ENCODE peak calls at places on chromosomes 13 and 19, in five cellular contexts. V is astrocyte of the spinal cord, Q is heart right ventricle, E is breast epithelium, R is body of pancreas. J is an unnamed sample.

GRCh38 chr19:12792048-12792852 is 964 bp downstream of the JUNB start:
- DNase-seq in V (peak), R (peak), E (peak), Q (peak), J (no peak)

GRCh38 chr13:43146400-43146799 is 123.0 kb downstream of the DNAJC15 start:
- DNase-seq in Q (no peak), V (no peak), E (no peak), R (no peak), J (no peak)

GRCh38 chr13:80664930-80665329 is 324.0 kb upstream of the SPRY2 start:
- DNase-seq in E (no peak), R (no peak), V (no peak), Q (no peak), J (no peak)

GRCh38 chr13:29924951-29925350 is 74.5 kb upstream of the UBL3 start:
- DNase-seq in E (no peak), R (peak), V (no peak), Q (no peak), J (no peak)

GRCh38 chr19:343941-344624 is 513 bp downstream of the MIER2 start:
- DNase-seq in V (peak), Q (no peak), R (no peak), E (no peak), J (no peak)

GRCh38 chr19:14113762-14114414 is 3.7 kb downstream of the PRKACA start:
- DNase-seq in R (no peak), V (no peak), Q (no peak), E (no peak), J (no peak)

GRCh38 chr13:113483504-113484287 is 6.8 kb downstream of the DCUN1D2 start:
- DNase-seq in Q (no peak), R (no peak), V (no peak), E (no peak), J (no peak)

GRCh38 chr19:20254151-20254550 is 87.1 kb downstream of the ZNF486 start:
- DNase-seq in V (no peak), E (no peak), R (no peak), Q (no peak), J (no peak)

GRCh38 chr13:27712421-27712820 is 79.9 kb upstream of the GSX1 start:
- DNase-seq in E (no peak), V (no peak), R (peak), Q (peak), J (no peak)

GRCh38 chr13:98033277-98034247 is 80.1 kb downstream of the IPO5 start:
- DNase-seq in R (peak), V (peak), E (no peak), Q (peak), J (no peak)

GRCh38 chr19:48696353-48697010 is 711 bp downstream of the FUT2 start:
- DNase-seq in E (no peak), R (peak), Q (no peak), V (no peak), J (no peak)

GRCh38 chr13:34749046-34749445 is 193.0 kb upstream of the NBEA start:
- DNase-seq in V (no peak), E (no peak), R (no peak), Q (no peak), J (no peak)

GRCh38 chr19:50311723-50312635 is 17.2 kb downstream of the KCNC3 start:
- DNase-seq in R (no peak), Q (no peak), E (no peak), V (no peak), J (no peak)

GRCh38 chr19:13401388-13401787 is 104.9 kb downstream of the CACNA1A start:
- DNase-seq in R (no peak), Q (no peak), V (peak), E (no peak), J (no peak)

GRCh38 chr13:40243047-40243446 is 423.4 kb downstream of the FOXO1 start:
- DNase-seq in V (no peak), R (no peak), E (no peak), Q (no peak), J (no peak)

GRCh38 chr19:48963371-48964204 is 1.5 kb upstream of the FTL start:
- DNase-seq in V (peak), Q (peak), E (peak), R (peak), J (no peak)

GRCh38 chr19:3687774-3688706 is 12.2 kb downstream of the PIP5K1C start:
- DNase-seq in V (no peak), E (peak), R (peak), Q (no peak), J (no peak)

GRCh38 chr19:16340654-16341053 is 16.0 kb downstream of the KLF2 start:
- DNase-seq in V (no peak), E (no peak), R (no peak), Q (no peak), J (no peak)

GRCh38 chr13:113650731-113651148 is 7.3 kb downstream of the ATP4B start:
- DNase-seq in V (no peak), E (no peak), R (peak), Q (no peak), J (no peak)

GRCh38 chr13:57933606-57934005 is 302.1 kb downstream of the PCDH17 start:
- DNase-seq in V (no peak), Q (no peak), R (no peak), E (no peak), J (no peak)

GRCh38 chr19:41908724-41909464 is 19.4 kb downstream of the ERFL start:
- DNase-seq in E (no peak), R (no peak), Q (no peak), V (no peak), J (no peak)

GRCh38 chr19:11659612-11660011 is 62.3 kb downstream of the ZNF627 start:
- DNase-seq in Q (no peak), E (no peak), V (peak), R (no peak), J (no peak)

GRCh38 chr19:45153339-45154063 is 7.3 kb downstream of the NKPD1 start:
- DNase-seq in V (peak), Q (peak), R (peak), E (no peak), J (no peak)

GRCh38 chr13:56988543-56988942 is 152.2 kb upstream of the PRR20A start:
- DNase-seq in E (no peak), Q (no peak), R (no peak), V (no peak), J (no peak)

GRCh38 chr19:12766051-12766521 is 9.3 kb downstream of the HOOK2 start:
- DNase-seq in V (peak), E (peak), Q (peak), R (peak), J (no peak)

GRCh38 chr19:5870986-5871394 is 650 bp upstream of the FUT5 start:
- DNase-seq in E (no peak), Q (no peak), R (no peak), V (no peak), J (no peak)

GRCh38 chr19:56107626-56108351 is 13.3 kb downstream of the ZNF787 start:
- DNase-seq in E (no peak), V (no peak), Q (no peak), R (peak), J (no peak)

GRCh38 chr13:54185101-54185500 is 1156.5 kb downstream of the OLFM4 start:
- DNase-seq in E (no peak), V (no peak), R (no peak), Q (no peak), J (no peak)

GRCh38 chr13:102856603-102857002 is 10.8 kb downstream of the ERCC5 start:
- DNase-seq in Q (peak), R (peak), V (peak), E (no peak), J (no peak)

GRCh38 chr13:38636756-38637155 is 50.1 kb upstream of the FREM2 start:
- DNase-seq in E (no peak), Q (no peak), V (no peak), R (peak), J (no peak)

GRCh38 chr19:3517638-3518037 is 11.5 kb downstream of the FZR1 start:
- DNase-seq in E (no peak), Q (no peak), R (no peak), V (no peak), J (no peak)

GRCh38 chr19:52963229-52963760 is 614 bp upstream of the ZNF816 start:
- DNase-seq in V (no peak), Q (no peak), E (no peak), R (peak), J (no peak)

GRCh38 chr13:52156724-52157251 is 2.6 kb downstream of the NEK3 start:
- DNase-seq in Q (no peak), V (peak), R (no peak), E (no peak), J (no peak)

GRCh38 chr19:35292421-35292820 is 460 bp downstream of the MAG start:
- DNase-seq in V (no peak), E (no peak), Q (no peak), R (no peak), J (no peak)

GRCh38 chr19:35288843-35289355 is 3.1 kb upstream of the MAG start:
- DNase-seq in E (no peak), V (no peak), Q (no peak), R (no peak), J (no peak)

GRCh38 chr19:35291916-35292315 is at the start of gene MAG:
- DNase-seq in V (no peak), R (no peak), E (no peak), Q (no peak), J (no peak)

GRCh38 chr19:35291259-35291658 is 702 bp upstream of the MAG start:
- DNase-seq in V (no peak), E (no peak), R (no peak), Q (no peak), J (no peak)

GRCh38 chr19:35290381-35291135 is 1.4 kb upstream of the MAG start:
- DNase-seq in E (no peak), V (no peak), R (no peak), Q (no peak), J (no peak)
- H3K4me3 ChIP-seq in E (no peak), V (no peak), R (no peak), Q (no peak), J (no peak)

GRCh38 chr19:21912654-21913053 is 76.7 kb upstream of the ZNF43 start:
- DNase-seq in R (no peak), V (no peak), Q (no peak), E (no peak), J (no peak)
- TF ChIP-seq CTCF in R (no peak), V (no peak), Q (no peak), E (no peak), J (peak)

GRCh38 chr13:99307648-99308339 is 595 bp upstream of the GPR183 start:
- DNase-seq in R (peak), V (peak), E (no peak), Q (no peak), J (no peak)

GRCh38 chr13:99305180-99305965 is 1.8 kb downstream of the GPR183 start:
- DNase-seq in V (no peak), E (no peak), Q (no peak), R (no peak), J (no peak)

GRCh38 chr13:99304541-99304940 is 2.7 kb downstream of the GPR183 start:
- DNase-seq in E (no peak), V (no peak), Q (no peak), R (no peak), J (no peak)

GRCh38 chr13:99308481-99309087 is 1.4 kb upstream of the GPR183 start:
- DNase-seq in E (no peak), Q (no peak), R (no peak), V (peak), J (no peak)

GRCh38 chr13:99307247-99307646 is at the start of gene GPR183:
- DNase-seq in R (no peak), E (no peak), V (peak), Q (no peak), J (peak)
- H3K4me3 ChIP-seq in R (no peak), E (peak), V (no peak), Q (no peak), J (peak)

DNA sequence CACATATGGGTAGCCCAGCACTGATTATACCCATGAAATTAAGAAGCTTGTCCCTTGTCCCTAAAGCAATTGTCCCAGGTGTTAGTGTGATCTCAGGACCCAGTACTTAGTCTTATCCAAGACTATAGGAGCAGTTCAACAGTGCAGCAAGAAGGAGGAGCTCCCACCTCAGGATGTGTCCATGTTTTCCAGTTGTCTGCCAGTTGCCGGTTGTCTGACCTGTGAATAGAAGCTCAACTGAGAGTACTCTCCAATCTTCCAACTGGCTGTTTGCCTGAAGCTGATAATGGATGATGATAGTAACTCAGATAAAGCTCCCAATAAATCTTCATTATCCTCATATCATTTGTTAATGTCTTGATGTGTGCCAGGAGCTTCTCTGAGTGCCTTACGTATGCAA is 107.2 kb upstream of the HTR2A start:
- DNase-seq in E (no peak), Q (no peak), V (no peak), R (no peak), J (no peak)
- TF ChIP-seq CTCF in E (no peak), Q (no peak), V (no peak), R (no peak), J (no peak)

DNA sequence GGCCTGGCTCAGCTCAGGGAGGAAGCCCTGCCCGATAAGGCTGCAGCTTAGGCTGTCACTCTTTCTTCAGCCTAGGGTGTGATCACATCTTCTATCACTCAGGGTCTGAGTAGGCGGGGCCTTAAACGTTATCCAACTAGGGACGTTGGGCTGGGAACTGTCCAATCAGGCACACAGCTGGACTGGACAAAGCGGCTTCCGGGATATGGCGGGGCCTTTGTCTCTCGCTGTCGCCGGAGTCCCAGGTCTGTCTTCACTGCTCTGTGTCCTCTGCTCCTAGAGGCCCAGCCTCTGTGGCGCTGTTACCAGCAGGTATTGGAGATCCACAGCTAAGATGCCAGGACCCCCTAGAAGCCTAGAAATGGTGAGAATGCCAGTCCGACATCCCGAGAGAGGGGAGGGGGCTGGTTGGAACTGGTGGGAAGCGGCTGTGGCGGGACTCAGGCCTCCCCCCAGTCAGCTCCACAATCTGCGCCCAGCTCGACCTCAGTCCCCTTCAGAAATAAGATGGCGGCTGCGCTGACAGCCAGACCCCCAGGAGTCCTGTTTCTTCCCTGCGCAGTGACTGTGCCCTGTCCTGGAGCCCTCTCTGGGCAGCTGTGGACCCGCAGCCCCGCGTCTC is at the start of gene ZNF254:
- DNase-seq in R (peak), V (peak), Q (peak), E (peak), J (peak)
- H3K4me3 ChIP-seq in R (peak), V (peak), Q (peak), E (peak), J (peak)

DNA sequence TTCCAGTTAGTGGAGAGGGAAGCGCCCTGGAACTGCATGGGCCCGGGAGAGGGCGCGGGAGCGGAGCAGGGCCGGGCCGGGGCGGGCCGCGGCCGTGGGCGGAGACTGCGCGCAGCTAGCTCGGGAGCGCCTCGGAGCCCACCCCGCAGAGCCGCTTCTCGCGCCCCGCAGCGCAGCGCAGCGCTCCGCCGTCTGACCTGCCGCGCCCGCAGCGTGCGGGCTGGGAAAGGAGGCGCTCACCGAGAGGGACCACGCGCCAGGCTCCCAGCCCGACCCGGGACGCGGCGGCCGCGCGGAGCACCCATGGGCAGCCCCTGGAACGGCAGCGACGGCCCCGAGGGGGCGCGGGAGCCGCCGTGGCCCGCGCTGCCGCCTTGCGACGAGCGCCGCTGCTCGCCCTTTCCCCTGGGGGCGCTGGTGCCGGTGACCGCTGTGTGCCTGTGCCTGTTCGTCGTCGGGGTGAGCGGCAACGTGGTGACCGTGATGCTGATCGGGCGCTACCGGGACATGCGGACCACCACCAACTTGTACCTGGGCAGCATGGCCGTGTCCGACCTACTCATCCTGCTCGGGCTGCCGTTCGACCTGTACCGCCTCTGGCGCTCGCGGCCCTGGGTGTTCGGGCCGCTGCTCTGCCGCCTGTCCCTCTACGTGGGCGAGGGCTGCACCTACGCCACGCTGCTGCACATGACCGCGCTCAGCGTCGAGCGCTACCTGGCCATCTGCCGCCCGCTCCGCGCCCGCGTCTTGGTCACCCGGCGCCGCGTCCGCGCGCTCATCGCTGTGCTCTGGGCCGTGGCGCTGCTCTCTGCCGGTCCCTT is at the start of gene MLNR:
- DNase-seq in R (no peak), V (no peak), E (no peak), Q (peak), J (no peak)
- TF ChIP-seq CTCF in R (peak), V (peak), E (no peak), Q (peak), J (peak)

GRCh38 chr13:20404488-20405222 is 121.0 kb downstream of the CRYL1 start:
- DNase-seq in E (no peak), R (no peak), Q (no peak), V (no peak), J (no peak)

GRCh38 chr13:20408181-20408580 is 117.5 kb downstream of the CRYL1 start:
- DNase-seq in V (no peak), R (no peak), Q (no peak), E (no peak), J (no peak)

GRCh38 chr13:20403826-20404225 is 121.8 kb downstream of the CRYL1 start:
- DNase-seq in V (no peak), E (no peak), Q (no peak), R (no peak), J (no peak)

GRCh38 chr13:20407759-20408158 is 117.9 kb downstream of the CRYL1 start:
- DNase-seq in V (no peak), R (no peak), E (no peak), Q (no peak), J (no peak)

DNA sequence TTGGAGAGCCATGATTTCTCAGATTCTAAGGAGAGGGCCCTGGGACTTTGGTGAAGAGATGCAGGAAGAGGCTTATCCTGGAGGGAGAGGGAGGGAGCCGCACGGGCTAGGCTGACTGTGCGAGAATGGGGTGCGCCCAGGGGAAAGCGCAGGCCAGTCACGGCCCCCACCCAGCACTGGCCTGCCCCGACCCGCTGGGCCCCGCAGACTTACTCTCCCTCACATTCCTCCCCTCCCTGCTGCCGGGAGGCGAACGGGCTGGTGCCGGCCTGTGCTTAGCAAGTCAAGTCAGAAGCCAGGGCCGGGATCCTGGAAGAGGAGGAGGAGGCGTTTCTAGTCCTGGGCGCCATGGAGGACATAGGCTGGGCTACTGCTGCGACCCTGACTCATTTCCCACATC is 120.0 kb downstream of the CRYL1 start:
- DNase-seq in V (no peak), R (no peak), E (no peak), Q (no peak), J (no peak)
- H3K4me3 ChIP-seq in V (no peak), R (no peak), E (no peak), Q (no peak), J (no peak)

GRCh38 chr13:41954226-41954625 is 6.7 kb downstream of the VWA8 start:
- DNase-seq in E (no peak), Q (no peak), R (no peak), V (no peak), J (no peak)

GRCh38 chr13:41960195-41960699 is 662 bp downstream of the VWA8 start:
- DNase-seq in E (no peak), V (peak), R (peak), Q (peak), J (no peak)

GRCh38 chr13:41952749-41953148 is 8.2 kb downstream of the VWA8 start:
- DNase-seq in R (no peak), V (no peak), E (no peak), Q (no peak), J (no peak)

GRCh38 chr13:41955605-41956004 is 5.3 kb downstream of the VWA8 start:
- DNase-seq in V (no peak), E (no peak), R (no peak), Q (no peak), J (no peak)

GRCh38 chr13:41956272-41956671 is 4.6 kb downstream of the VWA8 start:
- DNase-seq in R (no peak), Q (no peak), E (no peak), V (no peak), J (no peak)
- TF ChIP-seq CTCF in R (no peak), Q (no peak), E (no peak), V (no peak), J (no peak)

J was measured in GM12864.